ENCODE peak calls at places on chromosomes 16 and 17, in four cellular contexts. S is cardiac muscle cell, A is spleen, B is foreskin keratinocyte. O is an unnamed sample.

GRCh38 chr17:17814162-17815061 is 22.4 kb downstream of the SREBF1 start:
- DNase-seq in B (no peak), S (no peak), A (no peak), O (no peak)

GRCh38 chr17:71809537-71809936 is 311.3 kb upstream of the SOX9 start:
- DNase-seq in A (no peak), B (no peak), S (no peak), O (no peak)

GRCh38 chr17:46935658-46936266 is 12.8 kb downstream of the GOSR2 start:
- DNase-seq in S (no peak), B (no peak), A (no peak), O (no peak)

GRCh38 chr16:27685802-27686201 is 135.9 kb downstream of the KATNIP start:
- DNase-seq in A (no peak), B (no peak), S (no peak), O (no peak)

GRCh38 chr17:56230660-56231059 is 77.4 kb downstream of the ANKFN1 start:
- DNase-seq in B (no peak), A (no peak), S (no peak), O (no peak)

GRCh38 chr17:71260366-71260765 is 860.5 kb upstream of the SOX9 start:
- DNase-seq in A (no peak), S (no peak), B (no peak), O (no peak)

GRCh38 chr17:35568561-35568960 is 7.9 kb upstream of the SLFN14 start:
- DNase-seq in A (no peak), S (no peak), B (no peak), O (peak)

GRCh38 chr17:79915850-79916430 is 76.7 kb upstream of the CBX4 start:
- DNase-seq in B (peak), S (peak), A (peak), O (peak)

GRCh38 chr17:8954339-8954738 is 11.2 kb downstream of the PIK3R5 start:
- DNase-seq in B (no peak), A (peak), S (no peak), O (no peak)

DNA sequence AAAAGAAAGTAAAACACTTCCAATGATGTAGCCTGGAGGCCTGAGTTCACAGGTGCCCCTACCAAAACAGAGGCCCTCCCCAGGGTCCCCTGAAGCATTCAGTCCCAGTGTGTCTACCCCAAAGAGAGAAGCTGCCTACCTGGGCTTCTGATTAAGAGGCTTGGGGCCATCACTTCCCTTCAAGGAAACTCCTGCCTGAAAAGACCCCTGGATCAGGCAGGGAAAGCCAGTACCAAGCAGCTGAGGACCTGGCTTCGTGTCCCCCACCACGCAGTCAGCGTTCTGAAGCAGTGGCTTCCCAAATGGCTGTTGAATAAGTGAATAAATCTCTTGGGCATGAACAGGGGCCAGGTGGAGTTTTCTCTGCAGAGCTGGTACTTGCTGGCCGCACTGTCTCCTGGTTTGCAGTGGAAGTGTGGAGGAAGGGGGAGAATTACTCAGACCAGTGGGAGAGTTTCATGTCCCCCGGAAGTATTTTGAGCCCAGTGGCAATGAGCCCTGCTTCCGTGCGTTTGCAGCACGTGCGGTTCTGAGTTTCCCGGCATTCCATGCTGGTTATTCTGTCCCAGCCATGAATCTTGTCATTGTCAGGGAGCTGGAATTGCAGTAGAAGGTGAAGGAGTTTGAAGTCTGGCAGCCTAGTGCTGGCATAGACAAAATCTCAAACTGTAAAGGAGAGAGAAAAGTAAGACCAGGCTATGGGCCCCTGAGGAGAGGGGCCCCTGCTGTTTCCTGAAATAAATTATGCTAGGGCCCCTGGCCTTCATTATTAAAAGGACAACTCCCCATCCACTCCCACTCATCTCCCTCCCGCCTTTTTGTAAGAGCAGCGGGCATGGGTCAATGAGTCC is 27.0 kb downstream of the RMI2 start:
- DNase-seq in B (no peak), S (no peak), A (peak), O (no peak)
- TF ChIP-seq CTCF in B (no peak), S (no peak), A (peak), O (no peak)

GRCh38 chr17:29138184-29138955 is 41.8 kb downstream of the MYO18A start:
- DNase-seq in S (no peak), B (no peak), A (no peak), O (no peak)

GRCh38 chr17:29140631-29141483 is 39.3 kb downstream of the MYO18A start:
- DNase-seq in B (no peak), A (peak), S (peak), O (no peak)

GRCh38 chr17:29138991-29139682 is 41.1 kb downstream of the MYO18A start:
- DNase-seq in A (peak), S (no peak), B (no peak), O (no peak)

GRCh38 chr17:29141484-29141835 is 38.7 kb downstream of the MYO18A start:
- DNase-seq in B (no peak), A (no peak), S (no peak), O (no peak)

DNA sequence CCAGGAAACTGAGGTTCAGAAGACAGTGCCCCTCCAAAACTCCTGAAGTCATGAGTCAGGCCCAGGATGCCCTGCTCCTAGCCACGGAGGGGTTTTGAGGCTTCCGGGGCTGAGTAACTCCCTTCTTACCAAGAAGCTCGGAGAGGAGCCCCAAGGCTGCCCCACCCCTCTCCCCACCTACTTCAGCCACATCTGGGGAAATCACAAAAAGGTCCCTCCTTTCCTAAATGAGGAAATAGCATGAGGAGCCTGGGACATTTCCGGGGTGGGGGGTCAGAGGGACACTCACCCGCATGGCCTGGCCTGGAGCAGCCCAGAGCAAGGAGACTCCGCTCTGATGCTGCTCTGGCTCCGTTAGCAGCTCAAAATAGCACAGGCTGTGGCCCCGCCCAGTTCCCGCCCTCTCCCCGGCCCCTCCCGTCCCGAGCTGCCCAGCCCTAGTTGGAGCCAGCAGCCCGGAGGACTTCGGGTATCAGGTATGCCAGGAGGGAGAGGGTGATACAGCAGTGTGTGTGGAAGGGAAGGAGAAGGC is 40.1 kb downstream of the MYO18A start:
- DNase-seq in S (peak), A (peak), B (no peak), O (peak)
- H3K27ac ChIP-seq in S (peak), A (peak), B (no peak), O (peak)

DNA sequence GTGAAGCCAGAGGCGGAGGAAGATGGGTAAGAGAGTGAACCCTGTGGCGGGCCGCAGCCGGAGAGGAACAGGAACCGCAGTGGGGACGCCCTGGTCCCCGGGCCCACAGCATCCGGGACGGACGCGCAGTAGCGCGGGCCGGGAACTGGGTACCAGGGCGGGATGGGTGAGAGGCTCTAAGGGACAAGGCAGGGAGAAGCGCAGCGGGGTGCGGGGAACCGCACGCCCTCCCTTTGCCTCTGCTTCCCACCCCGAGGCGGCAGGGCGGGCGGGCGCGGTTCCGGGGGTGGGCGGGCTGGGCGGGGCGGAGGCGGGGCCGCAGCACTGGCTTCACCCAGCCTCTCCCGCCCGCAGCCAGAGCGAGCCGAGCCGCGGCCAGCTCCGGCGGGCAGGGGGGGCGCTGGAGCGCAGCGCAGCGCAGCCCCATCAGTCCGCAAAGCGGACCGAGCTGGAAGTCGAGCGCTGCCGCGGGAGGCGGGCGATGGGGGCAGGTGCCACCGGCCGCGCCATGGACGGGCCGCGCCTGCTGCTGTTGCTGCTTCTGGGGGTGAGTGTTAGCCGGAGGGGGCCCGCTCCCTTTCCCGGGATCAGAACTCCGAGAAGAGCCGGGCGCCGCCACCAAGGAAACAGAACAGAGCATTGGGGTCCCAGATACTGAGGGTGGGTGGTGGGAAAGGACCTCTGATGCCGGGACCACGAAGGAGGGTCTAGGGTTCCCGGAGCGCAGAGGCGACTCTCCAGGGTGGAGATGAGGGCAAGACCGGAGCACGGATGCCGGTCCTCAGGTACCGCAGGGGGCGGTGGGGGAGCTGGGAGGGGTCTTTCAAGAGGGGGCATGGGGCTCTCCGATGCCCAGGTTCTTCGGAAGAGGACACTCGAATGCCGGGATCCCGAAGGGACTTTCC is at the start of gene NGFR:
- DNase-seq in A (peak), B (no peak), S (peak), O (peak)
- TF ChIP-seq CTCF in A (peak), B (peak), S (no peak), O (peak)

GRCh38 chr17:4317648-4318047 is 48.8 kb downstream of the UBE2G1 start:
- DNase-seq in A (no peak), B (no peak), S (no peak), O (no peak)

GRCh38 chr17:4318186-4318585 is 48.3 kb downstream of the UBE2G1 start:
- DNase-seq in S (no peak), A (no peak), B (no peak), O (no peak)

GRCh38 chr17:4319221-4319620 is 47.3 kb downstream of the UBE2G1 start:
- DNase-seq in A (no peak), B (no peak), S (no peak), O (no peak)

GRCh38 chr17:4316648-4317047 is 49.8 kb downstream of the UBE2G1 start:
- DNase-seq in B (no peak), A (no peak), S (no peak), O (no peak)

GRCh38 chr17:4318596-4318995 is 47.9 kb downstream of the UBE2G1 start:
- DNase-seq in B (no peak), A (no peak), S (no peak), O (no peak)
- H3K27ac ChIP-seq in B (peak), A (no peak), S (peak), O (no peak)

O was measured in RWPE1.